ENCODE peak calls at places on chromosomes 5 and 9, in four cellular contexts. One of them, this sample, is unnamed.

GRCh38 chr9:27407966-27408365 is 111.0 kb upstream of the EQTN start:
- DNase-seq in GM23248: peak
- DNase-seq in H54: peak
- DNase-seq in Right ventricle myocardium inferior: no peak
- DNase-seq in this sample: no peak

GRCh38 chr5:60961685-60962084 is 16.7 kb downstream of the NDUFAF2 start:
- DNase-seq in GM23248: peak
- DNase-seq in H54: no peak
- DNase-seq in Right ventricle myocardium inferior: no peak
- DNase-seq in this sample: no peak

GRCh38 chr9:136551401-136552116 is 5.7 kb upstream of the NOTCH1 start:
- DNase-seq in GM23248: peak
- DNase-seq in H54: peak
- DNase-seq in Right ventricle myocardium inferior: peak
- DNase-seq in this sample: no peak

GRCh38 chr5:171418982-171419662 is at the start of gene FGF18:
- DNase-seq in GM23248: peak
- DNase-seq in H54: no peak
- DNase-seq in Right ventricle myocardium inferior: peak
- DNase-seq in this sample: peak

GRCh38 chr9:127344373-127344995 is 52.5 kb upstream of the SLC2A8 start:
- DNase-seq in GM23248: peak
- DNase-seq in H54: peak
- DNase-seq in Right ventricle myocardium inferior: no peak
- DNase-seq in this sample: no peak

GRCh38 chr9:13832451-13832850 is 481.5 kb downstream of the NFIB start:
- DNase-seq in GM23248: no peak
- DNase-seq in H54: no peak
- DNase-seq in Right ventricle myocardium inferior: no peak
- DNase-seq in this sample: no peak

GRCh38 chr9:136220017-136220729 is 15.2 kb upstream of the LHX3 start:
- DNase-seq in GM23248: no peak
- DNase-seq in H54: peak
- DNase-seq in Right ventricle myocardium inferior: peak
- DNase-seq in this sample: no peak

GRCh38 chr5:132678735-132679134 is 4.9 kb downstream of the IL4 start:
- DNase-seq in GM23248: no peak
- DNase-seq in H54: no peak
- DNase-seq in Right ventricle myocardium inferior: no peak
- DNase-seq in this sample: no peak

GRCh38 chr5:14581891-14582796 is 552 bp downstream of the OTULINL start:
- DNase-seq in GM23248: peak
- DNase-seq in H54: no peak
- DNase-seq in Right ventricle myocardium inferior: peak
- DNase-seq in this sample: peak

GRCh38 chr5:178113841-178114324 is 551 bp downstream of the N4BP3 start:
- DNase-seq in GM23248: no peak
- DNase-seq in H54: no peak
- DNase-seq in Right ventricle myocardium inferior: no peak
- DNase-seq in this sample: no peak

GRCh38 chr9:129208191-129209091 is 30.4 kb upstream of the IER5L start:
- DNase-seq in GM23248: no peak
- DNase-seq in H54: no peak
- DNase-seq in Right ventricle myocardium inferior: no peak
- DNase-seq in this sample: no peak

GRCh38 chr9:135514342-135515082 is 6.7 kb upstream of the LCN1 start:
- DNase-seq in GM23248: no peak
- DNase-seq in H54: no peak
- DNase-seq in Right ventricle myocardium inferior: no peak
- DNase-seq in this sample: no peak

GRCh38 chr9:128428644-128429504 is 8.2 kb downstream of the CERCAM start:
- DNase-seq in GM23248: peak
- DNase-seq in H54: peak
- DNase-seq in Right ventricle myocardium inferior: no peak
- DNase-seq in this sample: no peak

GRCh38 chr5:150649108-150649827 is 8.8 kb downstream of the SYNPO start:
- DNase-seq in GM23248: no peak
- DNase-seq in H54: no peak
- DNase-seq in Right ventricle myocardium inferior: peak
- DNase-seq in this sample: no peak

GRCh38 chr5:55535199-55535905 is 588 bp upstream of the PLPP1 start:
- DNase-seq in GM23248: no peak
- DNase-seq in H54: no peak
- DNase-seq in Right ventricle myocardium inferior: no peak
- DNase-seq in this sample: no peak

GRCh38 chr5:9716838-9717281 is 86.7 kb upstream of the TAS2R1 start:
- DNase-seq in GM23248: peak
- DNase-seq in H54: no peak
- DNase-seq in Right ventricle myocardium inferior: no peak
- DNase-seq in this sample: no peak

GRCh38 chr9:31243386-31243785 is 1141.1 kb upstream of the ACO1 start:
- DNase-seq in GM23248: no peak
- DNase-seq in H54: no peak
- DNase-seq in Right ventricle myocardium inferior: no peak
- DNase-seq in this sample: no peak

GRCh38 chr5:127006711-127007110 is 23.6 kb downstream of the MARCHF3 start:
- DNase-seq in GM23248: peak
- DNase-seq in H54: no peak
- DNase-seq in Right ventricle myocardium inferior: no peak
- DNase-seq in this sample: no peak

GRCh38 chr5:31036407-31036806 is 157.1 kb upstream of the CDH6 start:
- DNase-seq in GM23248: peak
- DNase-seq in H54: no peak
- DNase-seq in Right ventricle myocardium inferior: no peak
- DNase-seq in this sample: no peak

GRCh38 chr5:72036951-72037350 is 70.3 kb upstream of the MAP1B start:
- DNase-seq in GM23248: peak
- DNase-seq in H54: peak
- DNase-seq in Right ventricle myocardium inferior: no peak
- DNase-seq in this sample: no peak

GRCh38 chr9:2622361-2623045 is 916 bp downstream of the VLDLR start:
- DNase-seq in GM23248: peak
- DNase-seq in H54: peak
- DNase-seq in Right ventricle myocardium inferior: peak
- DNase-seq in this sample: peak

GRCh38 chr9:36426945-36427344 is 26.9 kb upstream of the RNF38 start:
- DNase-seq in GM23248: no peak
- DNase-seq in H54: no peak
- DNase-seq in Right ventricle myocardium inferior: no peak
- DNase-seq in this sample: no peak

GRCh38 chr5:131156385-131156784 is 8.7 kb downstream of the HINT1 start:
- DNase-seq in GM23248: no peak
- DNase-seq in H54: no peak
- DNase-seq in Right ventricle myocardium inferior: no peak
- DNase-seq in this sample: no peak

GRCh38 chr9:93091056-93091452 is 5.0 kb upstream of the CARD19 start:
- DNase-seq in GM23248: no peak
- DNase-seq in H54: no peak
- DNase-seq in Right ventricle myocardium inferior: peak
- DNase-seq in this sample: no peak

GRCh38 chr9:13431137-13431536 is 151.6 kb upstream of the MPDZ start:
- DNase-seq in GM23248: no peak
- DNase-seq in H54: no peak
- DNase-seq in Right ventricle myocardium inferior: no peak
- DNase-seq in this sample: no peak

GRCh38 chr5:103283120-103283519 is 24.6 kb downstream of the MACIR start:
- DNase-seq in GM23248: no peak
- DNase-seq in H54: no peak
- DNase-seq in Right ventricle myocardium inferior: no peak
- DNase-seq in this sample: no peak